ENCODE peak calls at places on chromosomes 11 and 22, in seven cellular contexts. Y, H, D, T, S, A and G are unnamed samples. For H3K4me1 and H3K36me3, the result is how much of the 10 kb centered on the place peaks cover.

GRCh38 chr11:104148696-104149095 is 15.3 kb downstream of the PDGFD start:
- DNase-seq in Y (no peak), H (no peak), D (no peak), T (no peak), S (no peak), A (no peak), G (no peak)

GRCh38 chr11:95068549-95068948 is 1.8 kb downstream of the SRSF8 start:
- DNase-seq in Y (peak), H (peak), D (peak), T (peak), S (peak), A (peak), G (peak)

GRCh38 chr11:114137838-114138237 is 78.3 kb downstream of the ZBTB16 start:
- DNase-seq in Y (no peak), H (no peak), D (no peak), T (no peak), S (no peak), A (no peak), G (no peak)

GRCh38 chr11:5596611-5597201 is at the start of gene TRIM6:
- DNase-seq in Y (peak), H (peak), D (peak), T (peak), S (no peak), A (peak), G (peak)

GRCh38 chr11:87722756-87723599 is 452.3 kb downstream of the RAB38 start:
- DNase-seq in Y (peak), H (peak), D (no peak), T (no peak), S (no peak), A (no peak), G (no peak)

GRCh38 chr22:46734830-46735453 is 3.1 kb downstream of the CERK start:
- DNase-seq in Y (peak), H (no peak), D (no peak), T (no peak), S (no peak), A (no peak), G (no peak)

GRCh38 chr11:72573380-72573949 is 100.8 kb downstream of the PDE2A start:
- DNase-seq in Y (peak), H (peak), D (no peak), T (peak), S (no peak), A (no peak), G (no peak)

GRCh38 chr11:34546511-34547206 is 33.1 kb upstream of the ELF5 start:
- DNase-seq in Y (no peak), H (no peak), D (no peak), T (no peak), S (no peak), A (no peak), G (no peak)

GRCh38 chr11:10990637-10991036 is 132.8 kb upstream of the ZBED5 start:
- DNase-seq in Y (no peak), H (no peak), D (no peak), T (no peak), S (no peak), A (no peak), G (no peak)

GRCh38 chr22:25564979-25565677 is 653 bp downstream of the GRK3 start:
- DNase-seq in Y (peak), H (no peak), D (peak), T (peak), S (no peak), A (no peak), G (peak)

GRCh38 chr11:22130462-22131053 is 62.3 kb upstream of the ANO5 start:
- DNase-seq in Y (no peak), H (peak), D (no peak), T (no peak), S (no peak), A (no peak), G (no peak)

GRCh38 chr11:65915821-65916251 is 3.0 kb downstream of the C11orf68 start:
- DNase-seq in Y (no peak), H (no peak), D (peak), T (peak), S (peak), A (peak), G (peak)

GRCh38 chr22:36010090-36010489 is 18.5 kb downstream of the RBFOX2 start:
- DNase-seq in Y (no peak), H (peak), D (no peak), T (no peak), S (no peak), A (no peak), G (no peak)

GRCh38 chr11:73178092-73178539 is 36.0 kb upstream of the FCHSD2 start:
- DNase-seq in Y (peak), H (peak), D (peak), T (peak), S (peak), A (peak), G (peak)

DNA sequence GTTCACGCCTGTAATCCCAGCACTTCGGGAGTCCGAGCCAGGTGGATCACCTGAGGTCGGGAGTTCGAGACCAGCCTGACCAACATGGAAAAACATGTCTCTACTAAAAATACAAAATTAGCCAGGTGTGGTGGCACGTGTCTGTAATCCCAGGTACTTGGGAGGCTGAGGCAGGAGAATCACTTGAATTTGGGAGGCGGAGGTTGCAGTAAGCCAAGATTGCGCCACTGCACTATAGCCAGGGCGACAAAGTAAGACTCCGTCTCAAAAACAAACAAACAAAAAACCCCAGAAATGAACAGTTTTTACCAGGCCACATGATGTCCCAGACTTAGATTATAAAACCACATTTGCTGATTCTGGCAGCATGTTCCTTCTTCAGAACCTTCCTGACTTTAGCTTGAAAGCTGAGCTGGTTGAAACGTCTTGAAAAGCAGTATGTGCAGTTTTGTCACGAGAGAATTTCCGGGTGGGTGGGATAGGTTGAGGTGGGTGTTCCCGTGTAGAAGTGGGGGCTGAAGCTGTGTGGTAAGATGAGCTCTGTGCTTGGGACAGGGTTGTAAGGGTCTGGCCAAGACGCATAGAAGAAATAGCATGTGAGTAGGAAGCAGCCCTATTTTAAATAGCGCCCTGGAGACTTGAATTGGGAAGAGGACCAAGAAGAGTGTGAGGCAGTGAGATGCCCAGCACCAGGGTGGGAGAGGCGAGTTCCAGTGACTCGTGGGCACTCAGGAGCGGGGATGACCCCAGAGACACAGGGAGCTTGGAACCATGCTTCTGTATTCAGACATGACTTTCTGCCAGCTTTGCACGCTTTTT is 7.5 kb downstream of the AP2A2 start:
- DNase-seq in Y (no peak), H (no peak), D (no peak), T (no peak), S (no peak), A (no peak), G (no peak)
- H3K4me1 ChIP-seq in Y (under half), H (under half), D (under half), T (half or more), S (under half), A (under half), G (under half)

GRCh38 chr11:48116843-48117242 is 99.8 kb upstream of the OR4B1 start:
- DNase-seq in Y (no peak), H (no peak), D (no peak), T (no peak), S (no peak), A (no peak), G (no peak)
- TF ChIP-seq CTCF in Y (peak), H (peak), D (peak), T (peak), S (peak), A (no peak), G (no peak)

GRCh38 chr11:64908766-64909165 is 8.2 kb downstream of the ATG2A start:
- DNase-seq in Y (no peak), H (no peak), D (no peak), T (no peak), S (no peak), A (no peak), G (no peak)
- H3K36me3 ChIP-seq in Y (half or more), H (under half), D (under half), T (half or more), S (half or more), A (under half), G (under half)

GRCh38 chr11:69209936-69210659 is 54.4 kb downstream of the SMIM38 start:
- DNase-seq in Y (no peak), H (no peak), D (no peak), T (no peak), S (no peak), A (no peak), G (no peak)

GRCh38 chr11:69207165-69207889 is 51.6 kb downstream of the SMIM38 start:
- DNase-seq in Y (no peak), H (no peak), D (no peak), T (no peak), S (no peak), A (no peak), G (no peak)

GRCh38 chr11:69209038-69209350 is 53.3 kb downstream of the SMIM38 start:
- DNase-seq in Y (no peak), H (no peak), D (no peak), T (no peak), S (no peak), A (no peak), G (no peak)

GRCh38 chr11:69209421-69209820 is 53.7 kb downstream of the SMIM38 start:
- DNase-seq in Y (no peak), H (no peak), D (no peak), T (no peak), S (no peak), A (no peak), G (no peak)

DNA sequence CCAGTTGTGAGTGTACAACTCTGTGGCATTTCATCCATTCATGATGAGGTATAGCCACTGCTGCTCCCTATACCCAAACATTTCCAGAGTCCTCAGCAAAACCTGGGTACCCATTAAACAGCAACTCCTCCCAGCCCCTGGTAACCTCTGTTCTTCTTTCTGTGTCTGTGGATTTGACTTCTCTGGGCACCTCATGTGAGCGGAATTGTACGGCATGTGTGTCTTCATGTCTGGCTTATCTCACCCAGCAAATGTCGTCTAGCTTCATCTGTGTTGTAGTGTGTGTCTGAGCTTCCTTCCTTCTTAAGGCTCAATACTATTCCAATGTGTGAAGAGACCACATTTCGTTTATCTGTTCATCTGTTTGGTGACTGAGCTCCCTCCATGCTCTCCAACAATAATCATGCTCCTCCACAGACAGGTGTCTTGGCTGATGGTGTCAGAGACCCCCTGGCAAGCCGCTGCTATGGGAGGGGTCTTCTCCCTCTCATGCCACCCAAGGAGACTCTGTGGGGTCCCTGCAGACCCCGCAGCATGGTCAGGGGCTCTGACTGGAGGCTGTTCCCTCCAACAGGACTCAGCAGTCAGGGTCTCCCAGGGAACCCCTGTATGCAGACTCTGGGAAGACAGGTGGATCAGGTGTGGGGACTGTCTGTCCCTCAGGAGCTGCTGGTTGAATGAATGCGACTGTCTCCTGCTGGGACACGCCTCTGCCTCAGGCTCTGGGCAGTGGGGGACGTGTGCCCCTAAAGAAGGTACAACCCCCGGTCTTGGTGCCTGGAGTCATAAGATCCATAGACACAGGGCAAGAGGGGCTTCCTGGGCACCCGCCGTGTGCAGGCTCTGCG is 52.7 kb downstream of the SMIM38 start:
- DNase-seq in Y (no peak), H (no peak), D (no peak), T (no peak), S (no peak), A (no peak), G (no peak)
- H3K4me1 ChIP-seq in Y (under half), H (under half), D (under half), T (under half), S (under half), A (under half), G (under half)

GRCh38 chr11:199782-200181 is 6.9 kb downstream of the SCGB1C1 start:
- DNase-seq in Y (peak), H (no peak), D (no peak), T (no peak), S (no peak), A (no peak), G (no peak)
- TF ChIP-seq CTCF in Y (no peak), H (no peak), D (no peak), T (no peak), S (no peak), A (no peak), G (no peak)

GRCh38 chr22:31820655-31821054 is 66.8 kb downstream of the DEPDC5 start:
- DNase-seq in Y (no peak), H (no peak), D (no peak), T (no peak), S (no peak), A (no peak), G (no peak)

GRCh38 chr22:31818481-31819392 is 64.9 kb downstream of the DEPDC5 start:
- DNase-seq in Y (no peak), H (no peak), D (no peak), T (no peak), S (no peak), A (no peak), G (no peak)

GRCh38 chr22:31821572-31821971 is 67.8 kb downstream of the DEPDC5 start:
- DNase-seq in Y (no peak), H (no peak), D (no peak), T (no peak), S (no peak), A (no peak), G (no peak)

GRCh38 chr22:31825513-31825912 is 71.7 kb downstream of the DEPDC5 start:
- DNase-seq in Y (no peak), H (no peak), D (no peak), T (no peak), S (no peak), A (no peak), G (no peak)

GRCh38 chr22:31822523-31822922 is 68.7 kb downstream of the DEPDC5 start:
- DNase-seq in Y (no peak), H (no peak), D (no peak), T (no peak), S (no peak), A (no peak), G (no peak)
- H3K36me3 ChIP-seq in Y (half or more), H (under half), D (under half), T (under half), S (half or more), A (under half), G (under half)

GRCh38 chr22:45511847-45512261 is 9.2 kb downstream of the FBLN1 start:
- DNase-seq in Y (no peak), H (peak), D (peak), T (peak), S (no peak), A (peak), G (peak)
- H3K4me1 ChIP-seq in Y (under half), H (under half), D (under half), T (half or more), S (under half), A (under half), G (under half)

GRCh38 chr11:13304655-13305340 is 27.2 kb downstream of the BMAL1 start:
- DNase-seq in Y (no peak), H (no peak), D (peak), T (no peak), S (no peak), A (no peak), G (no peak)
- TF ChIP-seq CTCF in Y (no peak), H (no peak), D (peak), T (no peak), S (no peak), A (no peak), G (no peak)

GRCh38 chr11:45859661-45860140 is 12.4 kb downstream of the CRY2 start:
- DNase-seq in Y (no peak), H (peak), D (peak), T (peak), S (peak), A (peak), G (peak)

GRCh38 chr11:45857834-45858492 is 10.7 kb downstream of the CRY2 start:
- DNase-seq in Y (no peak), H (peak), D (peak), T (peak), S (no peak), A (peak), G (peak)

GRCh38 chr11:45860348-45860747 is 13.1 kb downstream of the CRY2 start:
- DNase-seq in Y (no peak), H (no peak), D (no peak), T (no peak), S (no peak), A (no peak), G (no peak)

GRCh38 chr11:45858751-45859398 is 11.6 kb downstream of the CRY2 start:
- DNase-seq in Y (no peak), H (no peak), D (no peak), T (no peak), S (no peak), A (no peak), G (no peak)

GRCh38 chr11:45860764-45861510 is 13.7 kb downstream of the CRY2 start:
- DNase-seq in Y (no peak), H (no peak), D (no peak), T (peak), S (no peak), A (no peak), G (no peak)
- H3K36me3 ChIP-seq in Y (half or more), H (under half), D (under half), T (half or more), S (under half), A (under half), G (under half)

GRCh38 chr11:120284272-120284671 is 40.8 kb upstream of the TLCD5 start:
- DNase-seq in Y (no peak), H (no peak), D (no peak), T (no peak), S (no peak), A (no peak), G (no peak)
- H3K4me1 ChIP-seq in Y (under half), H (under half), D (under half), T (under half), S (under half), A (under half), G (under half)